ENCODE peak calls at places on chromosome 6, in four cellular contexts. G, I, C and Y are unnamed samples.

GRCh38 chr6:157613011-157613522 is 210.0 kb upstream of the SNX9 start:
- DNase-seq in I (peak), C (no peak), G (no peak), Y (peak)

GRCh38 chr6:34974249-34974642 is 85.2 kb downstream of the ANKS1A start:
- DNase-seq in G (no peak), C (no peak), I (no peak), Y (no peak)

GRCh38 chr6:90095145-90095544 is 200.9 kb downstream of the GJA10 start:
- DNase-seq in I (no peak), C (no peak), G (no peak), Y (no peak)

GRCh38 chr6:144149894-144150672 is at the start of gene STX11:
- DNase-seq in C (peak), G (peak), I (peak), Y (no peak)

GRCh38 chr6:40912158-40912946 is 126.7 kb downstream of the UNC5CL start:
- DNase-seq in I (peak), G (peak), C (peak), Y (peak)

GRCh38 chr6:168581236-168581635 is 140.3 kb downstream of the SMOC2 start:
- DNase-seq in C (no peak), G (no peak), I (no peak), Y (no peak)

GRCh38 chr6:143757346-143757832 is 79.6 kb downstream of the PHACTR2 start:
- DNase-seq in G (no peak), I (peak), C (no peak), Y (no peak)

GRCh38 chr6:153032255-153032882 is 29.9 kb upstream of the MTRF1L start:
- DNase-seq in G (no peak), I (peak), C (no peak), Y (peak)

GRCh38 chr6:113406051-113406695 is 451.0 kb upstream of the MARCKS start:
- DNase-seq in I (no peak), G (no peak), C (no peak), Y (no peak)

GRCh38 chr6:147603392-147604081 is 95.0 kb downstream of the SAMD5 start:
- DNase-seq in I (no peak), C (no peak), G (no peak), Y (no peak)

GRCh38 chr6:89310929-89311328 is 4.2 kb downstream of the GABRR2 start:
- DNase-seq in I (no peak), C (no peak), G (no peak), Y (no peak)

GRCh38 chr6:27889628-27890315 is 22.4 kb downstream of the OR2B2 start:
- DNase-seq in G (no peak), C (no peak), I (peak), Y (no peak)

GRCh38 chr6:167227984-167228383 is 63.1 kb upstream of the UNC93A start:
- DNase-seq in C (no peak), I (no peak), G (no peak), Y (no peak)

GRCh38 chr6:52328721-52329120 is 33.2 kb upstream of the PAQR8 start:
- DNase-seq in C (no peak), I (no peak), G (no peak), Y (peak)

GRCh38 chr6:56259682-56260081 is 12.3 kb upstream of the COL21A1 start:
- DNase-seq in C (no peak), I (no peak), G (no peak), Y (no peak)

GRCh38 chr6:150403458-150404245 is 34.8 kb downstream of the IYD start:
- DNase-seq in I (no peak), G (no peak), C (peak), Y (no peak)

GRCh38 chr6:168335341-168335740 is 15.8 kb upstream of the DACT2 start:
- DNase-seq in G (no peak), I (no peak), C (no peak), Y (no peak)

GRCh38 chr6:167153523-167153959 is 4.2 kb downstream of the GPR31 start:
- DNase-seq in C (no peak), G (no peak), I (no peak), Y (peak)

GRCh38 chr6:110101885-110102284 is 77.6 kb downstream of the WASF1 start:
- DNase-seq in I (peak), C (no peak), G (peak), Y (no peak)

GRCh38 chr6:21201673-21202430 is 391.7 kb upstream of the SOX4 start:
- DNase-seq in G (no peak), C (peak), I (no peak), Y (no peak)

GRCh38 chr6:35725721-35726438 is 11.0 kb upstream of the ARMC12 start:
- DNase-seq in G (no peak), C (no peak), I (no peak), Y (peak)

GRCh38 chr6:148142821-148143220 is 199.8 kb upstream of the SASH1 start:
- DNase-seq in C (no peak), G (no peak), I (no peak), Y (no peak)

GRCh38 chr6:699319-699718 is 6.4 kb upstream of the EXOC2 start:
- DNase-seq in G (no peak), C (no peak), I (no peak), Y (no peak)

GRCh38 chr6:91291071-91291470 is 704.2 kb upstream of the MAP3K7 start:
- DNase-seq in I (no peak), G (no peak), C (no peak), Y (no peak)

GRCh38 chr6:158142789-158143188 is 25.3 kb downstream of the SERAC1 start:
- DNase-seq in C (no peak), I (no peak), G (no peak), Y (peak)

GRCh38 chr6:132279592-132280139 is 121.6 kb downstream of the MOXD1 start:
- DNase-seq in G (peak), I (peak), C (peak), Y (peak)

GRCh38 chr6:120903836-120904235 is 430.4 kb downstream of the TBC1D32 start:
- DNase-seq in G (no peak), C (no peak), I (no peak), Y (no peak)

GRCh38 chr6:96939019-96939805 is 14.7 kb downstream of the KLHL32 start:
- DNase-seq in I (peak), G (no peak), C (no peak), Y (no peak)

GRCh38 chr6:2902470-2902762 is 693 bp downstream of the SERPINB9 start:
- DNase-seq in I (no peak), C (no peak), G (no peak), Y (no peak)

GRCh38 chr6:158869010-158869603 is 49.9 kb upstream of the EZR start:
- DNase-seq in G (no peak), C (no peak), I (no peak), Y (no peak)

GRCh38 chr6:90484903-90485302 is 102.0 kb downstream of the MAP3K7 start:
- DNase-seq in G (no peak), C (no peak), I (no peak), Y (no peak)

GRCh38 chr6:127554435-127555006 is 22.5 kb upstream of the C6orf58 start:
- DNase-seq in I (no peak), C (peak), G (peak), Y (peak)

GRCh38 chr6:89352329-89353117 is at the start of gene UBE2J1:
- DNase-seq in C (peak), I (peak), G (peak), Y (peak)

GRCh38 chr6:134115715-134116074 is 63.3 kb upstream of the SLC2A12 start:
- DNase-seq in C (no peak), G (no peak), I (no peak), Y (no peak)

GRCh38 chr6:121932071-121933009 is 467.1 kb upstream of the HSF2 start:
- DNase-seq in G (peak), I (no peak), C (peak), Y (peak)

GRCh38 chr6:57316581-57317059 is 810 bp upstream of the PRIM2 start:
- DNase-seq in C (peak), I (peak), G (peak), Y (peak)

GRCh38 chr6:132961610-132962009 is 147.2 kb downstream of the RPS12 start:
- DNase-seq in C (no peak), I (peak), G (peak), Y (peak)

GRCh38 chr6:156719395-156719719 is 57.8 kb upstream of the ARID1B start:
- DNase-seq in C (no peak), I (no peak), G (no peak), Y (no peak)

DNA sequence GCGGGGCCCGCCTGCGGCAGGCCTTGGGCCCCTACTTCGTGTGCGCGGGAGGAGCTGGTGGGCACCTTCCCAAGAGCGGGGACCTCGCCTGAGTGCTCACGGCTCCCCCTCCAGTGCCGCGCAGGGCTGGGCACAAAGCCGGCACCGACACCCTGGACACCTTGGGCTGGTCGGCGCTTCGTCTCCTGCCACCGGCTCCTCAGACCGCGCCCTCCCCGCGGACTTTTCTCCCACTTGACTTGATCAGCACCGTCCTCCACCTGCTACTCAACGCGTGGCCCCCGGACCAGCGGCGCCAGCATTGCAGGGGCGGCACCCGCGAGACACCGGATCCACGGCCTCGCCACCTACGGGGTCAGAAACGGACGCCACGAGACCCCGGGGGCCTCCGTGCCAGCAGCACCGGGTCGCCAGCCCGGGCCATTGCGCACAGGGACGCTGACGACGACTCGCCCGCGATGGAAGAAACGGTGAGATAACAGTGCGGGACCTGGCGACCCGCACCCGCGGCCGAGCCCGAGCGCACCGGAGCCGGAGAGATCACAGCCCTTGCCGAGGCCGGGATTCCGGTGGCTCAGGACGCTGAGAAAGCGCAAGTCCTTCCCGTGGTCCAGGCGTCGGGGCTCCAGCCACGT is 154.2 kb downstream of the DLL1 start:
- DNase-seq in C (no peak), G (no peak), I (no peak), Y (no peak)
- TF ChIP-seq ELF4 in C (no peak), G (no peak), I (no peak), Y (no peak)

DNA sequence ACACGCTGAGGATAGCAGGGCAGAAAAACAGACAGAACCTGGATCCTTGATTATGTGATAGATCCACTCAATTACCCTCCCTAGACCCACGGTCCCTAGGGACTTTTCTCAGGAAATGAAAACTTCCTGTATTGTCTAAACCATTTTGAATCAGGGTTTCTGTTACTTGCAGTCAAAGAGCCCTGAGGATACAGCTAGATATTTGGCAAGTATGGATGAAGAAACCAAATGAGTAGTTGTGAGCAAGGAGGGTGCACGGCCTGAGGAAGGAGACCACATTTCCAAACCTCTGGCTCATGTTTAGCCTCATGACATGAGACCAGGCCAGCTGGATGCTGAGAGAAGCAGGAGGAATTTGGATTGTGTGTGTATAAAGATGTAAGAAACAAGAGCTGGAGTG is 91.6 kb downstream of the MRPL14 start:
- DNase-seq in I (no peak), G (no peak), C (no peak), Y (no peak)
- TF ChIP-seq ELF4 in I (no peak), G (no peak), C (no peak), Y (no peak)

GRCh38 chr6:107589934-107590333 is 100.0 kb downstream of the SOBP start:
- DNase-seq in I (no peak), C (no peak), G (no peak), Y (no peak)
- TF ChIP-seq ELF4 in I (no peak), C (no peak), G (no peak), Y (no peak)

GRCh38 chr6:106974337-106974998 is at the start of gene CD24:
- DNase-seq in C (peak), I (peak), G (peak), Y (no peak)
- TF ChIP-seq ELF4 in C (no peak), I (no peak), G (peak), Y (no peak)

GRCh38 chr6:14055541-14055940 is 62.0 kb upstream of the CD83 start:
- DNase-seq in I (no peak), C (no peak), G (no peak), Y (no peak)
- TF ChIP-seq ELF4 in I (no peak), C (no peak), G (no peak), Y (no peak)